ENCODE peak calls at places on chromosome 11, in seven cellular contexts. J, T, F, Z, O, V and C are unnamed samples.

GRCh38 chr11:11400635-11401232 is 47.7 kb upstream of the CSNK2A3 start:
- DNase-seq in J (no peak), T (no peak), F (no peak), Z (no peak), O (no peak), V (no peak), C (no peak)

GRCh38 chr11:123174196-123175183 is 20.6 kb downstream of the CLMP start:
- DNase-seq in J (peak; percentile 38), T (peak; percentile 91), F (no peak), Z (peak; percentile 96), O (peak; percentile 99), V (no peak), C (peak; percentile 92)

GRCh38 chr11:36060926-36061325 is 117.1 kb downstream of the LDLRAD3 start:
- DNase-seq in J (no peak), T (no peak), F (no peak), Z (no peak), O (no peak), V (no peak), C (no peak)

GRCh38 chr11:14248577-14248976 is 110.4 kb downstream of the RRAS2 start:
- DNase-seq in J (no peak), T (no peak), F (no peak), Z (no peak), O (no peak), V (peak; percentile 31), C (no peak)

GRCh38 chr11:35337136-35337918 is 82.0 kb downstream of the SLC1A2 start:
- DNase-seq in J (peak; percentile 67), T (peak; percentile 97), F (peak; percentile 95), Z (peak; percentile 96), O (peak; percentile 98), V (no peak), C (peak; percentile 98)

GRCh38 chr11:73321342-73322110 is 13.4 kb downstream of the ARHGEF17 start:
- DNase-seq in J (peak; percentile 53), T (no peak), F (no peak), Z (peak; percentile 82), O (peak; percentile 65), V (peak; percentile 61), C (peak; percentile 74)

GRCh38 chr11:439315-440064 is 2.3 kb downstream of the ANO9 start:
- DNase-seq in J (no peak), T (no peak), F (no peak), Z (no peak), O (no peak), V (no peak), C (no peak)

GRCh38 chr11:116234989-116235567 is 537.7 kb downstream of the BUD13 start:
- DNase-seq in J (no peak), T (no peak), F (no peak), Z (no peak), O (no peak), V (no peak), C (no peak)

GRCh38 chr11:93741882-93742226 is 382 bp downstream of the C11orf54 start:
- DNase-seq in J (peak; percentile 81), T (peak; percentile 83), F (peak; percentile 71), Z (peak; percentile 66), O (peak; percentile 66), V (no peak), C (no peak)

GRCh38 chr11:110891411-110891810 is 179.2 kb upstream of the ARHGAP20 start:
- DNase-seq in J (no peak), T (peak; percentile 53), F (no peak), Z (peak; percentile 64), O (peak; percentile 31), V (no peak), C (peak; percentile 76)

GRCh38 chr11:69644071-69644961 is 3.4 kb downstream of the CCND1 start:
- DNase-seq in J (peak; percentile 74), T (no peak), F (peak; percentile 28), Z (peak; percentile 86), O (peak; percentile 89), V (peak; percentile 74), C (peak; percentile 96)
- TF ChIP-seq CTCF in J (peak; percentile 33), T (peak; percentile 37), F (peak; percentile 27), Z (peak; percentile 34), O (peak; percentile 41), V (peak; percentile 36), C (peak; percentile 43)

GRCh38 chr11:10378362-10378761 is 73.5 kb downstream of the ADM start:
- DNase-seq in J (no peak), T (no peak), F (no peak), Z (no peak), O (no peak), V (no peak), C (no peak)
- H3K4me3 ChIP-seq in J (no peak overlapping the region), T (no peak overlapping the region), F (no peak overlapping the region), Z (no peak overlapping the region), O (no peak overlapping the region), V (no peak overlapping the region), C (no peak overlapping the region)

GRCh38 chr11:77776455-77776854 is 44.1 kb downstream of the RSF1 start:
- DNase-seq in J (no peak), T (no peak), F (no peak), Z (no peak), O (no peak), V (no peak), C (peak; percentile 31)
- TF ChIP-seq CTCF in J (peak; percentile 27), T (peak; percentile 40), F (peak; percentile 60), Z (no peak), O (peak; percentile 45), V (peak; percentile 18), C (no peak)

DNA sequence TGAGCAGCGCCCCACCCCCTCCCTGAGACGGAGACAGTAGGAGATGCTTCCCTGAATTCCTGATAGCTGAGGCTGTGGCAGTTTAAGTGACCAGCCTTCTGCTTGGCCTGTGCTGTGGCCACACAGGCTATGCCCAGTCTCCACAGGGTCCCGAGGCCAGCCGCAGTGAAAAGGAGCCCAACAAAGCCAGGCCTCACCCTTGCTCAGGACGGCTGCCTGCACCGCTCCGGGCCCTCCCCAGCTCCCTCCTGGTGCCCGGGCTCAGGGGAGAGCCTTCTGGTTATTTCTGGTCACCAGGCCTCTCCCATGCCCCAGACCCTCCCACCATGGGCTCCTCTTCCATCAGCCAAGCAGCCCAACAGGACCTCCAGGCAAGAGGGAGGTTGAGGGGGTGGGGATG is 28.8 kb downstream of the LRRC10B start:
- DNase-seq in J (no peak), T (no peak), F (no peak), Z (no peak), O (no peak), V (no peak), C (no peak)
- H3K4me3 ChIP-seq in J (no peak overlapping the region), T (no peak overlapping the region), F (no peak overlapping the region), Z (no peak overlapping the region), O (no peak overlapping the region), V (no peak overlapping the region), C (no peak overlapping the region)

GRCh38 chr11:34105957-34106504 is 602 bp downstream of the NAT10 start:
- DNase-seq in J (no peak), T (no peak), F (peak; percentile 36), Z (no peak), O (peak; percentile 13), V (no peak), C (peak; percentile 10)

GRCh38 chr11:34104680-34105078 is 750 bp upstream of the NAT10 start:
- DNase-seq in J (no peak), T (no peak), F (no peak), Z (no peak), O (no peak), V (no peak), C (no peak)

GRCh38 chr11:34105079-34105956 is at the start of gene NAT10:
- DNase-seq in J (peak; percentile 99), T (peak; percentile 88), F (peak; percentile 95), Z (peak; percentile 99), O (peak; percentile 99), V (peak; percentile 99), C (peak; percentile 98)
- TF ChIP-seq CTCF in J (peak; percentile 25), T (peak; percentile 2), F (no peak), Z (no peak), O (peak; percentile 19), V (peak; percentile 16), C (peak; percentile 3)

DNA sequence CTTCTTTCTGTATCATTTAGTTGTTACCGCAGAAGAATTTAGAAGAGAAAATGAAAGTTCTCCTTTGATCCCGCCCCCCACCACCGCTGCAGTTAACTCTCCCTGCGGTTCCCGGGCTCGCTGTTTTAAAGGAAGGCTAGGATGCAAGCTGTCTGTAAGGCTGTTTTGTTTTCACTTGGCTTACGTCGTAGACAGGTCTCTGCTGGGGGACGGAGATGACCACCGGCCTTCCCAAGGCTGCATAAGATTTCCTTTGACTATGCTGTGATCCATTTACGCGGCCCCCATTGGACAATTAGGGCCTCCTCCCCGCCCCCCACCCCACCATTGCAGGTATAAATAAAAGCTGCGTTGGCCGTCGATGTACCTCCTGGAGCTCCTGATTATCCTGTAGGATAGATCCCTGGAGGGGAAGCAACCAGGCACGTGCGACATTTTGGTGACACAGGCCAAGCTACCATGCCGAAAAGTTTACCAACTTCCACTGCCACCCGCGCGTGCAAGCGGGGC is 1.4 kb upstream of the CPT1A start:
- DNase-seq in J (no peak), T (no peak), F (no peak), Z (no peak), O (peak; percentile 41), V (no peak), C (peak; percentile 56)
- H3K4me3 ChIP-seq in J (no peak overlapping the region), T (peak overlapping the region; percentile 57), F (no peak overlapping the region), Z (peak overlapping the region; percentile 43), O (peak overlapping the region; percentile 69), V (no peak overlapping the region), C (peak overlapping the region; percentile 36)

GRCh38 chr11:128884054-128884453 is 7.1 kb upstream of the KCNJ5 start:
- DNase-seq in J (no peak), T (no peak), F (no peak), Z (no peak), O (no peak), V (no peak), C (no peak)

GRCh38 chr11:128889657-128890213 is 1.4 kb upstream of the KCNJ5 start:
- DNase-seq in J (no peak), T (no peak), F (no peak), Z (no peak), O (no peak), V (no peak), C (no peak)

GRCh38 chr11:128888034-128888985 is 2.8 kb upstream of the KCNJ5 start:
- DNase-seq in J (peak; percentile 52), T (no peak), F (no peak), Z (no peak), O (no peak), V (no peak), C (no peak)

GRCh38 chr11:128884703-128885338 is 6.3 kb upstream of the KCNJ5 start:
- DNase-seq in J (peak; percentile 80), T (no peak), F (peak; percentile 56), Z (peak; percentile 38), O (peak; percentile 65), V (peak; percentile 82), C (peak; percentile 70)

GRCh38 chr11:128886401-128887119 is 4.6 kb upstream of the KCNJ5 start:
- DNase-seq in J (peak; percentile 82), T (no peak), F (no peak), Z (no peak), O (no peak), V (peak; percentile 84), C (no peak)
- TF ChIP-seq CTCF in J (peak; percentile 65), T (peak; percentile 45), F (no peak), Z (no peak), O (no peak), V (peak; percentile 8), C (peak; percentile 45)

GRCh38 chr11:61265357-61265756 is 24.4 kb downstream of the PGA5 start:
- DNase-seq in J (no peak), T (no peak), F (no peak), Z (no peak), O (no peak), V (no peak), C (no peak)
- H3K4me3 ChIP-seq in J (no peak overlapping the region), T (no peak overlapping the region), F (no peak overlapping the region), Z (no peak overlapping the region), O (no peak overlapping the region), V (no peak overlapping the region), C (no peak overlapping the region)